ENCODE peak calls at places on chromosome 21, in four cellular contexts. L is IMR-90; F is CD8-positive, alpha-beta memory T cell; M is body of pancreas. I is an unnamed sample.
A peak's percentile ranks its signal among the peaks of the same experiment; 100 is the strongest.

GRCh38 chr21:34722684-34723300 is 54.0 kb downstream of the CLIC6 start:
- DNase-seq in L (no peak), F (peak; percentile 51), M (no peak), I (no peak)

GRCh38 chr21:37079211-37079824 is 6.3 kb downstream of the TTC3 start:
- DNase-seq in L (no peak), F (no peak), M (no peak), I (no peak)

GRCh38 chr21:23281917-23282316 is 2283.7 kb downstream of the NCAM2 start:
- DNase-seq in L (no peak), M (no peak), F (no peak), I (no peak)

GRCh38 chr21:36994501-36995189 is 11.9 kb upstream of the RIPPLY3 start:
- DNase-seq in L (no peak), M (no peak), F (no peak), I (no peak)

GRCh38 chr21:38234395-38235142 is 22.2 kb upstream of the KCNJ15 start:
- DNase-seq in L (no peak), M (peak; percentile 40), F (no peak), I (peak; percentile 93)

GRCh38 chr21:35993875-35994490 is 66.3 kb downstream of the SETD4 start:
- DNase-seq in L (no peak), F (no peak), M (no peak), I (no peak)

GRCh38 chr21:34526618-34527290 is 14.7 kb upstream of the KCNE1 start:
- DNase-seq in L (peak; percentile 100), M (peak; percentile 92), F (no peak), I (peak; percentile 69)

GRCh38 chr21:34930971-34931370 is 118.1 kb downstream of the RUNX1 start:
- DNase-seq in F (no peak), M (no peak), L (peak; percentile 54), I (no peak)

GRCh38 chr21:31284797-31285397 is 59.2 kb downstream of the TIAM1 start:
- DNase-seq in F (no peak), L (peak; percentile 37), M (no peak), I (no peak)

GRCh38 chr21:31557956-31558838 is 101.3 kb upstream of the SOD1 start:
- DNase-seq in L (no peak), M (no peak), F (no peak), I (peak; percentile 9)

GRCh38 chr21:24856326-24856725 is 751.0 kb downstream of the MRPL39 start:
- DNase-seq in M (no peak), F (no peak), L (no peak), I (no peak)

GRCh38 chr21:17818158-17819113 is 720 bp downstream of the C21orf91 start:
- DNase-seq in M (peak; percentile 32), L (peak; percentile 23), F (peak; percentile 72), I (peak; percentile 59)

DNA sequence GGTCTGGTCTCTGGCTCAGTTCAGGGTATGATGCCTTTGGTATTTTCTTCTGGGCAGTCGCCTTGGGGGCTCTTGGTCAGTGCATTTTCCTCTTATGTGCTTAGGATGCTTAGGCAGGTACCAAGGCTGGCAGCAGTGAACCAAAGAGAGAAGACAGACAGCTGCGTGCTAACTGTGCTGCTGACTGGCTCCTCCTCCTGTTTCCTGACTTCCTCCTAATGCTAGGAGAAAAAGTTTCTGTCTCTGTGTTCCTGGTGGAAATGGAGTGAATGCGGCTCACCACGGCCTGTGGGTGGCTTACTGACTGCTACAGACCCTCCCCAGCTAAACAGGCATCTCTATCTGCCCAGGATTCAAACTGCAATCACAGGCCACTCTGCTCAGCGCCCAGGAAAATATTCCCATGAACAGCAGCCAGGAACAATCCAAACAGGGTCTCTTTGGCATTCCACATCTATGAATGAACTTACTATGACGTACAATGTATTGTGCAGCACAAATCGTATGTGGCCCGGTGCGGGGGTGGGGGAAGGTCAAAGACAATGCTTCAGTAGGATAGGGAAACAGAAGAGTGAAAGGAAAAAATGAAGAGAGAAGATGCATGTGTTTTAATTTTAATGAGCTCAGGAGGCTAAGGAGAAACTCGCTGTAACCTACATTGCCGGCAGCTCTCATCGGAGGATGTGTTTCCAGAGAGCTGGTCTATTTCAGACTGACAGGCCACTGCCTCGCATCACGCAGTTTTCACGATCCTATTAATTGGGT is 2.8 kb downstream of the ABCG1 start:
- DNase-seq in L (peak; percentile 87), F (no peak), M (peak; percentile 28), I (no peak)
- H3K4me1 ChIP-seq in L (peaks cover 11% of the 10 kb centered on the region), F (peaks cover 15% of the 10 kb centered on the region), M (peaks cover 20% of the 10 kb centered on the region), I (no peaks in the 10 kb centered on the region)

GRCh38 chr21:33208534-33208933 is 21.2 kb upstream of the IFNAR2 start:
- DNase-seq in M (no peak), L (no peak), F (no peak), I (no peak)
- H3K4me1 ChIP-seq in M (peaks cover 17% of the 10 kb centered on the region), L (peaks cover 15% of the 10 kb centered on the region), F (peaks cover 66% of the 10 kb centered on the region), I (no peaks in the 10 kb centered on the region)

GRCh38 chr21:42031816-42032215 is 21.7 kb upstream of the ZBTB21 start:
- DNase-seq in M (no peak), F (no peak), L (no peak), I (peak; percentile 13)

GRCh38 chr21:42032968-42033367 is 22.8 kb upstream of the ZBTB21 start:
- DNase-seq in L (no peak), F (no peak), M (no peak), I (no peak)

GRCh38 chr21:42030311-42030710 is 20.2 kb upstream of the ZBTB21 start:
- DNase-seq in M (no peak), F (no peak), L (no peak), I (no peak)

GRCh38 chr21:42032266-42032665 is 22.1 kb upstream of the ZBTB21 start:
- DNase-seq in F (no peak), L (no peak), M (no peak), I (no peak)

GRCh38 chr21:42031241-42031640 is 21.1 kb upstream of the ZBTB21 start:
- DNase-seq in F (no peak), L (no peak), M (no peak), I (no peak)
- H3K4me1 ChIP-seq in F (no peaks in the 10 kb centered on the region), L (peaks cover 4% of the 10 kb centered on the region), M (no peaks in the 10 kb centered on the region), I (no peaks in the 10 kb centered on the region)

DNA sequence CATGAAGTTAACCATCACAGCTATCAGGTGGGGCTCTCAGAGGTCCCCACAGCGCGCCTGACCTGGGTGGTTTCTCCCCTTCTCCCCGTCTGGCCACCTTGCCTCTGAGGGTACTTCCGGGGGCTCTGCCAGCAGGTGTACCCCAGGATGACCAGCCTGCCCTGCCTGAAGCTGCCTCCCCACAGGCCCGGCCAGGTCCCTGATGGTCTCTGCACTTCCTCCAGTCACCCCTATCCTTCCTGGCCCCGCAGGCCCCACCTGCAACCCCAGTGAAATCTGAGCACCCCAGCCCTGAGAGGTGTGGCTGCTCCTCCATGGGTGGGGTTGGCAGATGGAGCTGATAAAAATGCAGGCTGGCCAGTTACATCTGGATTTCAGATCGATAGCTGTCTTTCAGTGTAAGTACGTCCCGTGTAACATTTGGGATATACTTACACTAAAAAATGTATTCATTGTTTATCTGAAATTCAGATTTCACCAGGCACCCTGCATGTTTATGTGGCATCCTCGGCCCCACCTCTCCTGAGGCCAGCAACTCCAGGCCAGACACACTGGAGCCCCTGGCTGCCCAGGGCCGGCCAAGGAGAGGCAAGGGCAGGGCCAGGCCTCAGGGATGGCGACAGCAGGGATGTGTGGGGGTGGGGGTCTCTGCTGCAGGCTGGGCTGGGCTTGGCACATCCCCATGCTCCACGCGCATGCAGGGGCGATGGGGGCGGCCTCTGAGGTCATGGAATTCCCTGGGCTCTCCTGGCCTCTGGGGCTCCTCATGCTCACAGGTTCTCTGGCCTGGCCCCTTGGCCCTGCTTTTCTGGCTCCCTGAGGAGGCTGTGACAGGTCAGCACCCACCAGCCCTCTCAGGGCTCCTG is 25.1 kb downstream of the LRRC3 start:
- DNase-seq in L (no peak), M (no peak), F (no peak), I (no peak)
- H3K4me1 ChIP-seq in L (no peaks in the 10 kb centered on the region), M (peaks cover 8% of the 10 kb centered on the region), F (no peaks in the 10 kb centered on the region), I (no peaks in the 10 kb centered on the region)

I was measured in prostate gland.